ENCODE peak calls at places on chromosomes 3 and 15, in four cellular contexts. Z is adipocyte; V is stimulated activated CD8-positive, alpha-beta memory T cell treated with anti-CD3 and anti-CD28 coated beads, Interleukin-12 subunit alpha, Interleukin-12 subunit beta, amount 100 ng/mL, for 4 hours; Q is activated naive CD8-positive, alpha-beta T cell treated with anti-CD3 and anti-CD28 coated beads, Interleukin-2, amount 50 U/mL, for 24 hours. T is an unnamed sample.

GRCh38 chr15:38853608-38854007 is 289.0 kb upstream of the RASGRP1 start:
- DNase-seq in V (no peak), Z (no peak), Q (peak; percentile 5), T (no peak)

GRCh38 chr15:29117778-29118177 is 151.8 kb downstream of the NSMCE3 start:
- DNase-seq in Q (no peak), V (no peak), Z (no peak), T (no peak)

GRCh38 chr15:91855241-91855640 is 1.7 kb downstream of the SLCO3A1 start:
- DNase-seq in V (no peak), Z (no peak), Q (no peak), T (no peak)

GRCh38 chr3:90007786-90008499 is 900.5 kb downstream of the EPHA3 start:
- DNase-seq in Q (no peak), Z (peak; percentile 68), V (no peak), T (peak; percentile 93)

GRCh38 chr15:76626611-76627010 is 278.5 kb downstream of the SCAPER start:
- DNase-seq in Q (no peak), Z (no peak), V (no peak), T (no peak)

GRCh38 chr3:122397136-122397645 is 13.2 kb downstream of the FAM162A start:
- DNase-seq in Q (no peak), Z (no peak), V (no peak), T (no peak)

GRCh38 chr15:96276438-96277210 is 53.9 kb upstream of the NR2F2 start:
- DNase-seq in V (no peak), Q (no peak), Z (peak; percentile 84), T (peak; percentile 83)

GRCh38 chr3:142088522-142088921 is 60.8 kb downstream of the TFDP2 start:
- DNase-seq in V (no peak), Q (no peak), Z (peak; percentile 1), T (no peak)

GRCh38 chr15:101022876-101023275 is 103.7 kb downstream of the LRRK1 start:
- DNase-seq in V (no peak), Z (no peak), Q (no peak), T (no peak)

GRCh38 chr3:67461667-67462142 is 192.7 kb downstream of the SUCLG2 start:
- DNase-seq in V (no peak), Z (peak; percentile 34), Q (no peak), T (peak; percentile 56)

GRCh38 chr3:39067286-39067685 is 15.5 kb downstream of the WDR48 start:
- DNase-seq in Q (no peak), V (no peak), Z (no peak), T (no peak)